ENCODE peak calls at places on chromosome 3, in five cellular contexts. C is stomach, P is heart left ventricle, Z is tibial artery, X is small intestine. Q is an unnamed sample. For H3K27me3, the result is how much of the 10 kb centered on the place peaks cover.

GRCh38 chr3:55189359-55189801 is 261.5 kb upstream of the LRTM1 start:
- DNase-seq in C (no peak), P (no peak), Z (no peak), X (no peak), Q (no peak)

GRCh38 chr3:97464035-97464434 is 300.5 kb upstream of the ARL6 start:
- DNase-seq in C (no peak), P (no peak), Z (no peak), X (no peak), Q (no peak)

GRCh38 chr3:167241048-167241845 is 138.8 kb downstream of the ZBBX start:
- DNase-seq in C (no peak), P (no peak), Z (no peak), X (no peak), Q (no peak)

GRCh38 chr3:179825527-179826246 is 172.8 kb downstream of the USP13 start:
- DNase-seq in C (no peak), P (no peak), Z (no peak), X (no peak), Q (no peak)

GRCh38 chr3:157142315-157142714 is 17.6 kb downstream of the CCNL1 start:
- DNase-seq in C (no peak), P (no peak), Z (no peak), X (no peak), Q (no peak)

GRCh38 chr3:72010044-72010443 is 225.1 kb upstream of the PROK2 start:
- DNase-seq in C (no peak), P (no peak), Z (no peak), X (no peak), Q (no peak)

GRCh38 chr3:152609891-152610290 is 225.0 kb upstream of the P2RY1 start:
- DNase-seq in C (no peak), P (no peak), Z (no peak), X (no peak), Q (no peak)

GRCh38 chr3:28973621-28974020 is 307.2 kb upstream of the RBMS3 start:
- DNase-seq in C (no peak), P (no peak), Z (no peak), X (no peak), Q (peak)

GRCh38 chr3:53768478-53769459 is 77.5 kb downstream of the CHDH start:
- DNase-seq in C (no peak), P (no peak), Z (no peak), X (no peak), Q (no peak)

GRCh38 chr3:149784064-149784704 is 8.2 kb downstream of the ANKUB1 start:
- DNase-seq in C (no peak), P (peak), Z (no peak), X (no peak), Q (peak)

GRCh38 chr3:159802864-159803263 is 185.8 kb upstream of the IL12A start:
- DNase-seq in C (no peak), P (no peak), Z (no peak), X (no peak), Q (no peak)

GRCh38 chr3:123773681-123774431 is 110.3 kb downstream of the MYLK start:
- DNase-seq in C (no peak), P (no peak), Z (peak), X (no peak), Q (no peak)

GRCh38 chr3:105518201-105518600 is 151.5 kb downstream of the ALCAM start:
- DNase-seq in C (no peak), P (no peak), Z (no peak), X (no peak), Q (no peak)

GRCh38 chr3:73398084-73398483 is 226.7 kb downstream of the PDZRN3 start:
- DNase-seq in C (no peak), P (no peak), Z (no peak), X (no peak), Q (no peak)

GRCh38 chr3:48015451-48016182 is 599 bp downstream of the MAP4 start:
- DNase-seq in C (no peak), P (no peak), Z (no peak), X (peak), Q (no peak)

GRCh38 chr3:32706348-32707025 is 21.5 kb downstream of the CNOT10 start:
- DNase-seq in C (no peak), P (no peak), Z (no peak), X (no peak), Q (no peak)

GRCh38 chr3:182486459-182486858 is 306.8 kb upstream of the ATP11B start:
- DNase-seq in C (no peak), P (no peak), Z (no peak), X (no peak), Q (peak)

GRCh38 chr3:99313481-99313880 is 324.9 kb upstream of the COL8A1 start:
- DNase-seq in C (no peak), P (no peak), Z (no peak), X (no peak), Q (no peak)

GRCh38 chr3:146161725-146162047 is 702 bp upstream of the PLOD2 start:
- DNase-seq in C (peak), P (peak), Z (peak), X (no peak), Q (no peak)

GRCh38 chr3:51955893-51956770 is 951 bp downstream of the GPR62 start:
- DNase-seq in C (peak), P (peak), Z (peak), X (no peak), Q (no peak)

GRCh38 chr3:142618917-142619401 is 22.8 kb downstream of the PLS1 start:
- DNase-seq in C (peak), P (no peak), Z (no peak), X (peak), Q (peak)

GRCh38 chr3:50279255-50280016 is 549 bp downstream of the LSMEM2 start:
- DNase-seq in C (no peak), P (no peak), Z (no peak), X (no peak), Q (no peak)
- H3K27me3 ChIP-seq in C (under half), P (under half), Z (under half), X (under half), Q (under half)

GRCh38 chr3:113606539-113607218 is 74.3 kb downstream of the SIDT1 start:
- DNase-seq in C (no peak), P (no peak), Z (no peak), X (peak), Q (no peak)
- H3K27ac ChIP-seq in C (no peak), P (no peak), Z (no peak), X (no peak), Q (no peak)

DNA sequence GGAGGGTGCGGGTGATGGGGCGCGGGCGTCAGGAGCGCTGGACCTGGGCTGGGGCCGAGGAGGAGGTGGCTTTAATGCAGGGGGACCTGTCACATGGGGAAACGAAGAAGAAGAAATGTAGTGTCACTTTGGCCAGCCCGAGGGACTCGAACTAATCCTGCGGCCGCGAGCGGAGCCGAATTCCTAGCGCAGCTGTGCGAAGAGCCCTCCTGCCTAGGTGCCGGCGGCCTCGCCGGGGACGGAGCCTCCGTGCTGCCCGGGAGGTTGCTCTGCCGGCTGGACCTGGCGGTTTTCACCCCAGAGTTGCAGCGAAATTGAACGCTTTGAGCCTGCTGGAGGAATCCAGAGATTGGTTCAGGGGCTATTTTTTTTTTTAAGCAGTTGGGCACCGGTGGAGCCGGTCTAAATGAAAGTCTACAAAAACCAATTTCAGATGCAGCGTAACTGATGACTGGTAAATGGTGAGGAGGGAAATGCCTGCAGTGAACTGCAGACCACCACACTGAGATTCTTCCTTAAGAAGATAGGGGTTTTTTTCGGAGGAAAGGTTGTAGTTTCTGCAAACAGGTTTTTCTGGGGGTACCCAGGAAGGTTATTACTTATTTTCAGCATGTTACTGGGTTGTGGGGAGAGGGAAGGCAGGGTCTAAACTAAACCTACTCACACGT is 674 bp downstream of the TMEM108 start:
- DNase-seq in C (peak), P (peak), Z (no peak), X (no peak), Q (no peak)
- H3K27me3 ChIP-seq in C (under half), P (under half), Z (under half), X (under half), Q (half or more)

GRCh38 chr3:8733332-8734094 is at the start of gene CAV3:
- DNase-seq in C (no peak), P (peak), Z (no peak), X (no peak), Q (no peak)
- H3K27ac ChIP-seq in C (no peak), P (peak), Z (peak), X (no peak), Q (no peak)

GRCh38 chr3:12058408-12058807 is 54.2 kb downstream of the SYN2 start:
- DNase-seq in C (no peak), P (no peak), Z (no peak), X (no peak), Q (no peak)
- H3K27me3 ChIP-seq in C (under half), P (under half), Z (under half), X (under half), Q (under half)

GRCh38 chr3:44987318-44987717 is 11.3 kb downstream of the EXOSC7 start:
- DNase-seq in C (no peak), P (no peak), Z (no peak), X (no peak), Q (no peak)

GRCh38 chr3:44991326-44991725 is 15.3 kb downstream of the EXOSC7 start:
- DNase-seq in C (no peak), P (no peak), Z (no peak), X (no peak), Q (no peak)

GRCh38 chr3:44989141-44989540 is 13.1 kb downstream of the EXOSC7 start:
- DNase-seq in C (no peak), P (no peak), Z (no peak), X (no peak), Q (no peak)

GRCh38 chr3:44989636-44990373 is 13.8 kb downstream of the EXOSC7 start:
- DNase-seq in C (peak), P (peak), Z (no peak), X (no peak), Q (no peak)

GRCh38 chr3:44988073-44988472 is 12.0 kb downstream of the EXOSC7 start:
- DNase-seq in C (no peak), P (no peak), Z (no peak), X (no peak), Q (no peak)
- H3K27ac ChIP-seq in C (no peak), P (no peak), Z (no peak), X (no peak), Q (no peak)

GRCh38 chr3:154656496-154656895 is 226.5 kb upstream of the GPR149 start:
- DNase-seq in C (no peak), P (no peak), Z (no peak), X (no peak), Q (no peak)
- H3K27me3 ChIP-seq in C (under half), P (under half), Z (under half), X (under half), Q (under half)

GRCh38 chr3:9301091-9301490 is 51.6 kb upstream of the SRGAP3 start:
- DNase-seq in C (no peak), P (no peak), Z (no peak), X (no peak), Q (no peak)

GRCh38 chr3:9302425-9303181 is 53.2 kb upstream of the SRGAP3 start:
- DNase-seq in C (peak), P (peak), Z (peak), X (peak), Q (peak)

GRCh38 chr3:9296241-9296640 is 46.8 kb upstream of the SRGAP3 start:
- DNase-seq in C (no peak), P (no peak), Z (no peak), X (no peak), Q (no peak)

GRCh38 chr3:9298236-9298635 is 48.8 kb upstream of the SRGAP3 start:
- DNase-seq in C (no peak), P (no peak), Z (no peak), X (no peak), Q (peak)

GRCh38 chr3:9301798-9302197 is 52.4 kb upstream of the SRGAP3 start:
- DNase-seq in C (no peak), P (no peak), Z (no peak), X (no peak), Q (peak)
- H3K27ac ChIP-seq in C (no peak), P (no peak), Z (no peak), X (no peak), Q (peak)

GRCh38 chr3:186362409-186362757 is 349 bp upstream of the DGKG start:
- DNase-seq in C (no peak), P (no peak), Z (no peak), X (no peak), Q (no peak)
- H3K27me3 ChIP-seq in C (under half), P (under half), Z (under half), X (under half), Q (half or more)

Q was measured in foreskin keratinocyte.